ENCODE peak calls at places on chromosomes 12 and 14, in seven cellular contexts. U is GM12892, S is occipital lobe, H is ELR, V is T-cell, N is H54, A is hypothalamus. D is an unnamed sample.

GRCh38 chr12:110765144-110765543 is 22.5 kb upstream of the PPP1CC start:
- DNase-seq in S (no peak), H (no peak), A (no peak), U (no peak), V (no peak), N (no peak), D (no peak)

GRCh38 chr12:12620730-12621315 is 9.1 kb downstream of the CREBL2 start:
- DNase-seq in N (no peak), V (no peak), S (no peak), U (no peak), H (no peak), A (no peak), D (no peak)

GRCh38 chr14:47674546-47675238 is 713 bp downstream of the MDGA2 start:
- DNase-seq in U (no peak), S (no peak), A (no peak), N (no peak), H (no peak), V (no peak), D (peak; percentile 74)

GRCh38 chr12:118377005-118377890 is 893 bp downstream of the SUDS3 start:
- DNase-seq in H (peak; percentile 30), N (no peak), A (peak; percentile 66), S (no peak), V (no peak), U (no peak), D (no peak)

GRCh38 chr12:45853550-45853949 is 124.0 kb downstream of the ARID2 start:
- DNase-seq in H (no peak), N (no peak), V (no peak), S (no peak), U (no peak), A (no peak), D (no peak)

GRCh38 chr14:105865266-105865903 is 339.0 kb downstream of the TMEM121 start:
- DNase-seq in U (no peak), V (no peak), N (no peak), S (no peak), H (no peak), A (no peak), D (no peak)

GRCh38 chr12:87679262-87679661 is 349.9 kb downstream of the C12orf50 start:
- DNase-seq in S (no peak), V (no peak), U (no peak), A (no peak), H (no peak), N (no peak), D (no peak)

GRCh38 chr12:66036317-66036716 is 94.2 kb downstream of the LLPH start:
- DNase-seq in A (no peak), S (no peak), N (peak; percentile 54), U (no peak), H (peak; percentile 95), V (no peak), D (peak; percentile 30)

GRCh38 chr12:40192704-40193255 is 32.0 kb upstream of the LRRK2 start:
- DNase-seq in N (no peak), U (peak; percentile 9), A (no peak), H (no peak), S (no peak), V (no peak), D (no peak)

GRCh38 chr12:48925218-48925871 is at the start of gene FKBP11:
- DNase-seq in H (peak; percentile 84), V (peak; percentile 80), S (no peak), U (peak; percentile 72), A (no peak), N (no peak), D (peak; percentile 72)

GRCh38 chr12:38144601-38145436 is 171.8 kb upstream of the ALG10B start:
- DNase-seq in A (no peak), S (no peak), U (no peak), V (no peak), H (peak; percentile 15), N (no peak), D (no peak)

GRCh38 chr12:123808167-123808566 is 46.1 kb downstream of the DNAH10 start:
- DNase-seq in A (peak; percentile 9), H (peak; percentile 33), N (peak; percentile 23), S (no peak), V (no peak), U (no peak), D (peak; percentile 72)

GRCh38 chr12:130183585-130184370 is 21.5 kb downstream of the FZD10 start:
- DNase-seq in A (no peak), H (no peak), S (no peak), U (no peak), V (no peak), N (no peak), D (no peak)

GRCh38 chr12:12266389-12266872 is 413 bp downstream of the LRP6 start:
- DNase-seq in S (no peak), A (peak; percentile 72), H (peak; percentile 40), U (no peak), V (no peak), N (no peak), D (peak; percentile 55)

GRCh38 chr14:61109288-61109687 is 128.2 kb downstream of the SLC38A6 start:
- DNase-seq in A (no peak), H (no peak), U (no peak), N (no peak), V (no peak), S (no peak), D (no peak)